ENCODE peak calls at places on chromosomes 6 and 20, in six cellular contexts. E is H1, S is aorta, M is PC-3, X is adipocyte, V is endodermal cell. L is an unnamed sample. For H3K9me3, the result is how much of the 10 kb centered on the place peaks cover.

GRCh38 chr20:62211769-62212288 is 8.2 kb downstream of the HRH3 start:
- DNase-seq in E (no peak), S (no peak), M (no peak), X (no peak), V (no peak), L (no peak)

GRCh38 chr6:36963451-36964290 is 9.1 kb downstream of the PI16 start:
- DNase-seq in E (peak), S (no peak), M (no peak), X (no peak), V (no peak), L (no peak)

GRCh38 chr20:8153281-8153908 is 21.3 kb downstream of the PLCB1 start:
- DNase-seq in E (no peak), S (no peak), M (peak), X (no peak), V (no peak), L (no peak)

GRCh38 chr20:15475483-15475882 is 1097.8 kb downstream of the KIF16B start:
- DNase-seq in E (no peak), S (no peak), M (peak), X (no peak), V (no peak), L (peak)

GRCh38 chr6:92369309-92369708 is 1050.0 kb downstream of the EPHA7 start:
- DNase-seq in E (no peak), S (no peak), M (no peak), X (no peak), V (no peak), L (no peak)

GRCh38 chr6:115896538-115897129 is 164.1 kb downstream of the FRK start:
- DNase-seq in E (no peak), S (no peak), M (peak), X (peak), V (no peak), L (no peak)

GRCh38 chr6:69881322-69882151 is 15.2 kb downstream of the COL19A1 start:
- DNase-seq in E (no peak), S (no peak), M (no peak), X (no peak), V (no peak), L (no peak)

GRCh38 chr20:24572140-24572539 is 102.7 kb downstream of the SYNDIG1 start:
- DNase-seq in E (peak), S (no peak), M (no peak), X (no peak), V (no peak), L (no peak)

GRCh38 chr6:135870722-135871121 is 19.2 kb downstream of the PDE7B start:
- DNase-seq in E (no peak), S (no peak), M (peak), X (peak), V (no peak), L (peak)

GRCh38 chr6:128256100-128256499 is 264.3 kb downstream of the PTPRK start:
- DNase-seq in E (no peak), S (no peak), M (no peak), X (no peak), V (no peak), L (no peak)

GRCh38 chr6:84525907-84526306 is 238.5 kb downstream of the TBX18 start:
- DNase-seq in E (no peak), S (no peak), M (no peak), X (no peak), V (no peak), L (no peak)

GRCh38 chr6:154343473-154344308 is 12.9 kb downstream of the IPCEF1 start:
- DNase-seq in E (peak), S (no peak), M (peak), X (peak), V (peak), L (peak)

GRCh38 chr20:51153867-51154707 is 131.2 kb upstream of the KCNG1 start:
- DNase-seq in E (no peak), S (no peak), M (no peak), X (no peak), V (no peak), L (no peak)

GRCh38 chr6:81331526-81331925 is 421.0 kb downstream of the TENT5A start:
- DNase-seq in E (no peak), S (no peak), M (peak), X (no peak), V (no peak), L (no peak)

GRCh38 chr20:46883847-46884246 is 10.8 kb upstream of the EYA2 start:
- DNase-seq in E (no peak), S (no peak), M (no peak), X (peak), V (no peak), L (peak)

GRCh38 chr20:19935842-19936241 is 81.3 kb upstream of the NAA20 start:
- DNase-seq in E (no peak), S (no peak), M (peak), X (no peak), V (no peak), L (no peak)

GRCh38 chr6:19327246-19327645 is 509.9 kb upstream of the ID4 start:
- DNase-seq in E (no peak), S (no peak), M (peak), X (peak), V (no peak), L (no peak)

GRCh38 chr20:45051497-45052060 is 49.3 kb downstream of the KCNS1 start:
- DNase-seq in E (no peak), S (no peak), M (no peak), X (no peak), V (no peak), L (no peak)

GRCh38 chr20:63065911-63066310 is 59.1 kb upstream of the BHLHE23 start:
- DNase-seq in E (no peak), S (peak), M (no peak), X (no peak), V (no peak), L (no peak)

GRCh38 chr6:138287144-138287955 is 69.1 kb upstream of the PBOV1 start:
- DNase-seq in E (peak), S (no peak), M (peak), X (peak), V (peak), L (no peak)

GRCh38 chr6:138291849-138292181 is 73.5 kb upstream of the PBOV1 start:
- DNase-seq in E (no peak), S (no peak), M (no peak), X (no peak), V (no peak), L (no peak)

GRCh38 chr6:138291036-138291848 is 73.0 kb upstream of the PBOV1 start:
- DNase-seq in E (peak), S (no peak), M (no peak), X (no peak), V (peak), L (no peak)

GRCh38 chr6:138290563-138290962 is 72.3 kb upstream of the PBOV1 start:
- DNase-seq in E (peak), S (no peak), M (no peak), X (no peak), V (no peak), L (no peak)

DNA sequence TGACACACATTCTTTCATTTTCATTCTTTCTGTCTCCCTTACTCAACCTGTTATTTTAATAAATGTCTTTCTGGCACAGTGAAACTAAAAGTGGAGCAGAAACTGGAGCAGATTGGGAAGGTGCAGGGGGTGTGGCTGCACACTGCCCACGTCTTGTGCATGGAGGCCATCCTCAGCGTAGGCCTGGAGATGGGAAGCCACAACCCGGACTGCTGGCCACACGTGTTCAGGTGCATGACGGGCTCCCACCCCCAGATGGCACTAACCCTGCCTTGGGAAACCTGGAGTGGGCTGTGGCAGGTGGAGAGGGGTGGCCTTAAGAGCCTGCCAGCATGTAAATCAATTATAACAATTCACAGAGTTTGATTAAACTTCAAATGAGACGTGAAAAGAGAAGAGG is 71.4 kb upstream of the PBOV1 start:
- DNase-seq in E (no peak), S (no peak), M (peak), X (no peak), V (peak), L (no peak)
- H3K4me3 ChIP-seq in E (no peak), S (no peak), M (no peak), X (no peak), V (no peak), L (no peak)

DNA sequence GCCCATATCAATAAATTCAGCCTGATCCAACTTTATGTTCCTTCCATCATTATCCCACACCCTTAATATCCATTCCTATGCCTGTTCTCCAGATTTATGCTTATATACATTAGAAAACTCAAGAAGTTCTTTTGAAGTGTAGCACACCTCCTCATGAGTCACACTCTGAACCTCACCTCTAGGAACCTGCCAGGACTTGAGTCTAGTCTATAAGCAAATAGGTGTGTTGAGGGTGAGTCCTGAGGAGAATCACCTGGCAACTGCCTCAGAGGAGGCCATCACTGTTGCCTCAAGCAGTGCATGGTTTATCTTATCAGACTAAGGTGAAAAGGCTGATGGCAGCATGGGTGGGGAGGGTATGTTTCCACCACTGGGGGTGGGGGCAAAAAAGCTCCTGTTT is 496.7 kb downstream of the C6orf118 start:
- DNase-seq in E (no peak), S (no peak), M (no peak), X (no peak), V (no peak), L (no peak)
- H3K9me3 ChIP-seq in E (under half), S (under half), M (under half), X (under half), V (under half), L (under half)

GRCh38 chr6:82487895-82488294 is 124.3 kb downstream of the TPBG start:
- DNase-seq in E (no peak), S (no peak), M (no peak), X (no peak), V (no peak), L (no peak)
- H3K4me3 ChIP-seq in E (no peak), S (no peak), M (no peak), X (peak), V (no peak), L (no peak)

DNA sequence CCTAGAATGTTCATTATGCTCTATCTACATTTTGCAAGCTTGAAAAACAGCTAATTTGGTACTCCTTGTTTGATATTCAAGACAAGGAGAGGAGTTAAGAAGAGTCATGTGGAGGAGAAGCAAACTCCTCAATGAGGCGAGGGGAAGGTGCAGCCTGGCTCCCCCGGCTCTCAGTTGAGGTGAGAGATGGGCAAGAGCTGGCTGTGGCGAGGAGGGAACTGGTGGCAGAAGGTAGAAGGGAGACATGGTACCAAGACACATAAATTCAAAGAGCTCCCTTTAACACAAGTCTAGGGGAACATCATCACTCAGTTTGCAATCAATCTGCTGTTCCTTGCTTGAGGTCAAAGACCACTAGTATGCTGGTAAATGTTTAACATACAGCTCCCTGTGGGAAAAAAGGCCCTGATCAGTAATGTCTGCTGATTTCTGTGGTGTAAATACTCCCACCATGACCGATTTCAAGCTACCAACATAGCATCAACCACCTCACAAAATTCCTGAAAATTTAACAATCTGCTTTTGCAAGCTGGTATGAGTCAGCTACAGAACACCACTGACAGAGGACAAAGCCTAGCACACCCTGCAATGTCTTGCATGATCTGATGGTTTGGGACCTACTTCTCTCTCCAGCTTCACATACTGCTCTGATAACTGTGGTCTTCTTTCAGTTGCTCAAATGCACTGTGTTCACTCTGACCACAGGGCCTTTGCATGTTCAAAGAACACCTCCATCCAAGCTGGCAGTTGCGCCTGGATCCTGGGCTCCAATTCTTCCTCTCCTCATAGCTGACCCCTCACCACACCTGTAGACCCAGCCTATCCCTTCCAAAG is 516.3 kb upstream of the CHD6 start:
- DNase-seq in E (no peak), S (no peak), M (no peak), X (no peak), V (no peak), L (no peak)
- H3K9me3 ChIP-seq in E (under half), S (under half), M (under half), X (under half), V (under half), L (under half)

L was measured in MG63.